ENCODE peak calls at places on chromosomes 3 and 15, in four cellular contexts. One of them, this sample, is unnamed.
A peak's percentile ranks its signal among the peaks of the same experiment; 100 is the strongest.

GRCh38 chr3:125057186-125057850 is 1.5 kb upstream of the HEG1 start:
- DNase-seq in mesendoderm: no peak
- DNase-seq in IMR-90: peak; percentile 93
- DNase-seq in H1: no peak
- DNase-seq in this sample: no peak

GRCh38 chr3:82012775-82013174 is 251.3 kb upstream of the GBE1 start:
- DNase-seq in mesendoderm: no peak
- DNase-seq in IMR-90: no peak
- DNase-seq in H1: no peak
- DNase-seq in this sample: no peak

GRCh38 chr15:42608767-42609488 is 33.5 kb downstream of the STARD9 start:
- DNase-seq in mesendoderm: no peak
- DNase-seq in IMR-90: no peak
- DNase-seq in H1: no peak
- DNase-seq in this sample: no peak

GRCh38 chr15:29125382-29126207 is 144.0 kb downstream of the NSMCE3 start:
- DNase-seq in mesendoderm: no peak
- DNase-seq in IMR-90: no peak
- DNase-seq in H1: no peak
- DNase-seq in this sample: no peak

GRCh38 chr3:31170932-31171670 is 276.6 kb upstream of the GADL1 start:
- DNase-seq in mesendoderm: peak; percentile 49
- DNase-seq in IMR-90: peak; percentile 91
- DNase-seq in H1: no peak
- DNase-seq in this sample: no peak

GRCh38 chr15:40092416-40093223 is 16.1 kb downstream of the BMF start:
- DNase-seq in mesendoderm: no peak
- DNase-seq in IMR-90: peak; percentile 86
- DNase-seq in H1: no peak
- DNase-seq in this sample: no peak

GRCh38 chr3:77825045-77825827 is 785.3 kb downstream of the ROBO2 start:
- DNase-seq in mesendoderm: peak; percentile 21
- DNase-seq in IMR-90: peak; percentile 50
- DNase-seq in H1: no peak
- DNase-seq in this sample: no peak

GRCh38 chr3:189799366-189799765 is 168.2 kb downstream of the TP63 start:
- DNase-seq in mesendoderm: no peak
- DNase-seq in IMR-90: no peak
- DNase-seq in H1: no peak
- DNase-seq in this sample: no peak

GRCh38 chr3:63960048-63960711 is 48.0 kb upstream of the SCAANT1 start:
- DNase-seq in mesendoderm: peak; percentile 68
- DNase-seq in IMR-90: peak; percentile 84
- DNase-seq in H1: no peak
- DNase-seq in this sample: no peak

GRCh38 chr3:136860541-136860940 is 1.5 kb upstream of the NCK1 start:
- DNase-seq in mesendoderm: peak; percentile 49
- DNase-seq in IMR-90: no peak
- DNase-seq in H1: no peak
- DNase-seq in this sample: no peak

GRCh38 chr3:196774191-196774820 is 34.6 kb downstream of the PAK2 start:
- DNase-seq in mesendoderm: no peak
- DNase-seq in IMR-90: no peak
- DNase-seq in H1: no peak
- DNase-seq in this sample: no peak

GRCh38 chr3:135849827-135850226 is 115.7 kb upstream of the PPP2R3A start:
- DNase-seq in mesendoderm: no peak
- DNase-seq in IMR-90: no peak
- DNase-seq in H1: no peak
- DNase-seq in this sample: no peak

GRCh38 chr3:156764761-156765160 is 61.4 kb upstream of the LEKR1 start:
- DNase-seq in mesendoderm: no peak
- DNase-seq in IMR-90: peak; percentile 29
- DNase-seq in H1: no peak
- DNase-seq in this sample: no peak

GRCh38 chr3:140537075-140537474 is 140.8 kb upstream of the TRIM42 start:
- DNase-seq in mesendoderm: no peak
- DNase-seq in IMR-90: no peak
- DNase-seq in H1: no peak
- DNase-seq in this sample: no peak

GRCh38 chr3:100361897-100362296 is 27.3 kb downstream of the NIT2 start:
- DNase-seq in mesendoderm: no peak
- DNase-seq in IMR-90: no peak
- DNase-seq in H1: no peak
- DNase-seq in this sample: no peak

GRCh38 chr3:76369170-76369569 is 583.8 kb upstream of the ZNF717 start:
- DNase-seq in mesendoderm: peak; percentile 67
- DNase-seq in IMR-90: peak; percentile 69
- DNase-seq in H1: no peak
- DNase-seq in this sample: no peak

GRCh38 chr3:64489361-64490044 is 198.3 kb downstream of the ADAMTS9 start:
- DNase-seq in mesendoderm: peak; percentile 97
- DNase-seq in IMR-90: no peak
- DNase-seq in H1: peak; percentile 89
- DNase-seq in this sample: peak; percentile 96

GRCh38 chr3:138923531-138923994 is 23.4 kb downstream of the FOXL2 start:
- DNase-seq in mesendoderm: peak; percentile 93
- DNase-seq in IMR-90: peak; percentile 83
- DNase-seq in H1: peak; percentile 96
- DNase-seq in this sample: peak; percentile 91

GRCh38 chr3:20042331-20042730 is 2.1 kb downstream of the KAT2B start:
- DNase-seq in mesendoderm: no peak
- DNase-seq in IMR-90: no peak
- DNase-seq in H1: no peak
- DNase-seq in this sample: no peak

GRCh38 chr3:20043398-20043797 is 3.2 kb downstream of the KAT2B start:
- DNase-seq in mesendoderm: no peak
- DNase-seq in IMR-90: no peak
- DNase-seq in H1: no peak
- DNase-seq in this sample: no peak

GRCh38 chr3:20046556-20046955 is 6.3 kb downstream of the KAT2B start:
- DNase-seq in mesendoderm: no peak
- DNase-seq in IMR-90: no peak
- DNase-seq in H1: no peak
- DNase-seq in this sample: no peak

GRCh38 chr3:20041197-20041780 is 1.0 kb downstream of the KAT2B start:
- DNase-seq in mesendoderm: peak; percentile 84
- DNase-seq in IMR-90: peak; percentile 56
- DNase-seq in H1: peak; percentile 74
- DNase-seq in this sample: peak; percentile 71

DNA sequence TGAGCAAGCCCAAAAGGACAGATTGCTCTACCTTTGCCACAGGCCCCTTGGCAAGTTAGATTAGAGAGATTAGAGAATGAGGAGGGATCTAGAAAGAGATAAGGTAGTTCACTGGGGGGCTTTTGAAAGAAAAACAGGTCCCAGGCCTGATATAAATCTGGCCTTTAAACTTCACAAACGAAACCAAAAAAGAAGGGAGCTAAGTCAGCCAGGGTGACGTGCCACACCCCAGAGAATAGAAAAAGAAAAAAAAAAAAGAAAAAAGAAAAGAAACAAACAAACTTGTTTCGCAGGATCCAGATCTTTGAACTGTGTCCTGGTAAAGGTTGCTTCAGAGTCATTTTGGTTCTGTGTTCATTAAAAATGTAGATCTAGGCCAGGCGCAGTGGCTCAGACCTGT is 3.6 kb downstream of the KAT2B start:
- DNase-seq in mesendoderm: no peak
- DNase-seq in IMR-90: no peak
- DNase-seq in H1: no peak
- DNase-seq in this sample: no peak
- H3K9ac ChIP-seq in mesendoderm: no peak overlapping the region
- H3K9ac ChIP-seq in IMR-90: no peak overlapping the region
- H3K9ac ChIP-seq in H1: no peak overlapping the region
- H3K9ac ChIP-seq in this sample: no peak overlapping the region

GRCh38 chr3:23644099-23644498 is 161.7 kb upstream of the UBE2E1 start:
- DNase-seq in mesendoderm: no peak
- DNase-seq in IMR-90: no peak
- DNase-seq in H1: no peak
- DNase-seq in this sample: no peak

GRCh38 chr3:23645533-23646196 is 160.1 kb upstream of the UBE2E1 start:
- DNase-seq in mesendoderm: no peak
- DNase-seq in IMR-90: no peak
- DNase-seq in H1: no peak
- DNase-seq in this sample: no peak

GRCh38 chr3:23644741-23645140 is 161.0 kb upstream of the UBE2E1 start:
- DNase-seq in mesendoderm: no peak
- DNase-seq in IMR-90: no peak
- DNase-seq in H1: no peak
- DNase-seq in this sample: no peak

GRCh38 chr3:23637339-23637738 is 168.4 kb upstream of the UBE2E1 start:
- DNase-seq in mesendoderm: no peak
- DNase-seq in IMR-90: no peak
- DNase-seq in H1: no peak
- DNase-seq in this sample: no peak

DNA sequence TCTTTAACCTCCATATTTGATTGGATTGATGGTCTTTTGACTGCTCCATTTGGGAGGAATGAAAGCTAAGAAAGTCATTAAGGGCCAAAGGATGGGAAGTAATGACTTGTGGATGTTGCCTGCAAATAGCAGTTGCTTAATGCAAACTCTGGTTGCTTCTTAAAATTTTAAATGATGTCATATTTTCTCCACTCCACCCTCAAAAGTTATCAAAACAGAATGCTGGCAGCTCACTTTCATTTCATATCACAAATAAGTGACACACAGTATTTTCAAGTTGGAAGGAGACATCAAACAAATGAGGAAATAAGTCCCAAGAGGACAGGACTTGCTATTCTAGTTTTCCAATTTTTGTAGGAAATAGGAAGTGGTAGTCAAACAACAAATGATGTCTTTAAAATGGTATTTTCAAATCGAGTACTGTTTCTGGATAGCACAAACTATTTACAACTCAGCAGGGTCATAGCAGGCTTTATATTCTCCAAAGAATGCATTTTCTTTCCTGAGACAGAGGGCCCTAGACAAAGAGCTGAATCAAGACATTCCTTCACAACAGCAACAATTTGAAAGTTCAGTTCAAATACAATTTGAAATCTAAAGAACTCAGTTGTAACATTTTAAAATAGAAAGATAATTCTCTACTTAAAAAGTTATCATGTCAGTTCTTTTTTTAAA is 165.1 kb upstream of the UBE2E1 start:
- DNase-seq in mesendoderm: no peak
- DNase-seq in IMR-90: peak; percentile 19
- DNase-seq in H1: no peak
- DNase-seq in this sample: no peak
- H4K5ac ChIP-seq in mesendoderm: no peak overlapping the region
- H4K5ac ChIP-seq in IMR-90: no peak overlapping the region
- H4K5ac ChIP-seq in H1: no peak overlapping the region
- H4K5ac ChIP-seq in this sample: no peak overlapping the region

GRCh38 chr15:64653757-64654156 is 121.6 kb downstream of the RBPMS2 start:
- DNase-seq in mesendoderm: no peak
- DNase-seq in IMR-90: peak; percentile 31
- DNase-seq in H1: no peak
- DNase-seq in this sample: no peak

GRCh38 chr15:64645995-64646394 is 129.4 kb downstream of the RBPMS2 start:
- DNase-seq in mesendoderm: no peak
- DNase-seq in IMR-90: no peak
- DNase-seq in H1: no peak
- DNase-seq in this sample: no peak

GRCh38 chr15:64647367-64647766 is 128.0 kb downstream of the RBPMS2 start:
- DNase-seq in mesendoderm: no peak
- DNase-seq in IMR-90: no peak
- DNase-seq in H1: no peak
- DNase-seq in this sample: no peak

GRCh38 chr15:64656508-64656907 is 118.9 kb downstream of the RBPMS2 start:
- DNase-seq in mesendoderm: no peak
- DNase-seq in IMR-90: no peak
- DNase-seq in H1: no peak
- DNase-seq in this sample: no peak

DNA sequence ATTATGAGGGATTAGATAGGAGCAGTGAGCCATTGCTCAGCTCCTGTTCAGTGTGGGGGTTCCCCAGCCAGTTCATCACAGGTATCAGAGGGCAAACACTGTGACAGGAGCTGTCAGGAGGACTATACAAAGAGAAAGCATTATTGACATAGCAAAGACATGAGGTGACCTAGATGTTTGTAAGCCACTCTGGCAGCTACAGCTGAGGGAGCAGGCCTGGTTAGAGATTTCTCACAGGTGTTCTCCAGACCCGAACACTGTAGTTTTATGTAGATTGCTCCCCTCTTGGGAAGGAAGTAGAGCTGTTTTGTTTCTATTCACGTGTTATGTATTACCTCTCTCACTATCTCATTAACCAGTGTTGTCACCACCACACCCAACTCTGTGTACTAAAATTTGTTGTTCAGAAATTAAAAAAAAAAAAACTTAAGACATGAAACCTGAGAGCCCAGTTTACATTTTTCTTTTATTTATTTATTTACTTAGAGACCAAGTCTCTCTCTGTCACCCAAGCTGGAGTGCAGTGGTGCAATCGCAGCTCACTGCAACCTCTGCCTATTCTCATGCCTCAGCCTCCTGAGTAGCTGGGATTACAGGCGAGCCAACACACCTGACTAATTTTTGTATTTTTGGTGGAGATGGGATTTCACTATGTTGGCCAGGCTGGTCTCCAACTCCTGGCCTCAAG is 123.7 kb downstream of the RBPMS2 start:
- DNase-seq in mesendoderm: peak; percentile 67
- DNase-seq in IMR-90: peak; percentile 33
- DNase-seq in H1: no peak
- DNase-seq in this sample: peak; percentile 45
- H3K9ac ChIP-seq in mesendoderm: no peak overlapping the region
- H3K9ac ChIP-seq in IMR-90: no peak overlapping the region
- H3K9ac ChIP-seq in H1: no peak overlapping the region
- H3K9ac ChIP-seq in this sample: no peak overlapping the region

DNA sequence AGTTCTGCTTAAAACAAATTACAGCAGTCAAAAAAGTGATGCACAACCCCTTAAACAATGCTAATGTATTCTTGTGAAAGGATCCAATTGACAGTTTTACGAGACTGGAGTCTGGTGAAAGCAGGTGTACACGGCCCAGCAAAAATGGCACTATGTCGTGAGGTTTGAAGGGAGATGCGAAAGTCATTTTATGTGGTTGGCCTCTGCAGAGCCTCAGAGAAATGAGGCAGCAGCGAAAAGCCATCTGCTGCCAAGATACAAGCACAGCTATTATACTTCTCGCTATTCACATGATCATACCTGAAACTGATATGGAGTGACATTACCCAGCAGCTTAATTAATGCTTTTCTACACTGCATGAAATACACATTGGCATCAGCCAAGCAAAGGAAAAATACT is 36.4 kb downstream of the MECOM start:
- DNase-seq in mesendoderm: no peak
- DNase-seq in IMR-90: no peak
- DNase-seq in H1: no peak
- DNase-seq in this sample: no peak
- H4K5ac ChIP-seq in mesendoderm: no peak overlapping the region
- H4K5ac ChIP-seq in IMR-90: no peak overlapping the region
- H4K5ac ChIP-seq in H1: no peak overlapping the region
- H4K5ac ChIP-seq in this sample: no peak overlapping the region

DNA sequence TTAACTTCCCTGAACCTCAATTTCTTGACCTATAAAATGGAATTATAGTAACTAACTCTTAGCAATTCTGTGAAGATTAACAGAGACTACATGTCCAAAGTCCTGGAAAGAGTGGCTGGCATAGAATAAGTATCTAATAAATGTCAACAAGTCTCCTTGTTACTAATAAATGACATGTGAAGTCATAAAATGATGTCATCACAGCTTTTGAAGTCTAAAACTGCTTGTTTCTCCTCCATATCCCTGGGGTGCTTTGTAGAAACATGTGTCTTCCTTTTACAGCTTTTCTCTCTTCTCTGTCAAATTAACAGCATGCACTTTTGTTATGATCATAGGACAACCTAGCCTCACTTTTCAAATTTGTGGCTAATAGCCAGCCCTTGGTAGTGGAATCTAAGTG is 510.2 kb downstream of the NTRK3 start:
- DNase-seq in mesendoderm: no peak
- DNase-seq in IMR-90: no peak
- DNase-seq in H1: no peak
- DNase-seq in this sample: no peak
- H3K9ac ChIP-seq in mesendoderm: no peak overlapping the region
- H3K9ac ChIP-seq in IMR-90: no peak overlapping the region
- H3K9ac ChIP-seq in H1: no peak overlapping the region
- H3K9ac ChIP-seq in this sample: no peak overlapping the region